ENCODE peak calls at places on chromosomes 13 and 19, in five cellular contexts. J, T, Y, A and R are unnamed samples.

GRCh38 chr13:53250272-53250875 is 221.8 kb downstream of the OLFM4 start:
- DNase-seq in Y (peak; percentile 27), J (peak; percentile 85), T (peak; percentile 52), A (peak; percentile 62), R (peak; percentile 47)

GRCh38 chr19:40139533-40140287 is 49.0 kb upstream of the ZNF780A start:
- DNase-seq in Y (no peak), A (peak; percentile 45), J (peak; percentile 77), T (peak; percentile 8), R (peak; percentile 43)

GRCh38 chr13:40064723-40065122 is 409.3 kb downstream of the COG6 start:
- DNase-seq in Y (no peak), A (peak; percentile 74), T (no peak), J (peak; percentile 78), R (peak; percentile 84)

GRCh38 chr13:95784161-95784880 is 107.4 kb downstream of the DNAJC3 start:
- DNase-seq in J (peak; percentile 62), T (no peak), Y (no peak), A (peak; percentile 78), R (peak; percentile 16)

GRCh38 chr13:93256998-93257397 is 30.4 kb downstream of the GPC6 start:
- DNase-seq in J (no peak), T (no peak), A (no peak), Y (no peak), R (no peak)

GRCh38 chr13:81686877-81687276 is 1346.0 kb upstream of the SPRY2 start:
- DNase-seq in Y (no peak), A (no peak), T (peak; percentile 42), J (peak; percentile 48), R (peak; percentile 3)

GRCh38 chr19:5406816-5407215 is 48.4 kb upstream of the ZNRF4 start:
- DNase-seq in A (no peak), T (no peak), Y (no peak), J (no peak), R (no peak)

GRCh38 chr19:29761575-29762225 is 46.6 kb upstream of the C19orf12 start:
- DNase-seq in J (no peak), T (no peak), A (no peak), Y (no peak), R (no peak)

GRCh38 chr19:6059396-6059947 is 50.8 kb downstream of the RFX2 start:
- DNase-seq in Y (no peak), A (no peak), J (no peak), T (no peak), R (no peak)

GRCh38 chr19:46725036-46725820 is 8.3 kb upstream of the PRKD2 start:
- DNase-seq in A (no peak), J (peak; percentile 46), Y (no peak), T (no peak), R (no peak)

GRCh38 chr19:18428837-18429674 is 8.9 kb downstream of the ISYNA1 start:
- DNase-seq in Y (peak; percentile 48), J (peak; percentile 96), A (peak; percentile 86), T (peak; percentile 97), R (peak; percentile 69)

GRCh38 chr13:98821372-98822237 is 69.1 kb upstream of the SLC15A1 start:
- DNase-seq in Y (no peak), A (no peak), T (no peak), J (peak; percentile 45), R (peak; percentile 84)

GRCh38 chr13:23855360-23855759 is 33.8 kb downstream of the MIPEP start:
- DNase-seq in A (no peak), J (no peak), Y (no peak), T (no peak), R (no peak)

GRCh38 chr13:45879666-45880065 is 28.1 kb upstream of the SIAH3 start:
- DNase-seq in J (peak; percentile 9), Y (no peak), T (peak; percentile 63), A (no peak), R (no peak)

GRCh38 chr19:17671906-17672305 is 16.2 kb downstream of the UNC13A start:
- DNase-seq in Y (no peak), T (no peak), A (peak; percentile 46), J (peak; percentile 69), R (no peak)

GRCh38 chr19:33823341-33823740 is 26.7 kb downstream of the KCTD15 start:
- DNase-seq in J (no peak), A (no peak), T (no peak), Y (no peak), R (no peak)

GRCh38 chr13:30847697-30848307 is 58.3 kb upstream of the MEDAG start:
- DNase-seq in T (no peak), A (peak; percentile 96), J (peak; percentile 100), Y (no peak), R (peak; percentile 95)

GRCh38 chr13:110538632-110539031 is 22.9 kb downstream of the RAB20 start:
- DNase-seq in J (no peak), A (no peak), T (no peak), Y (no peak), R (no peak)

GRCh38 chr13:113178070-113178895 is 19.8 kb downstream of the PROZ start:
- DNase-seq in T (no peak), J (peak; percentile 97), A (peak; percentile 99), Y (no peak), R (peak; percentile 82)

GRCh38 chr19:5990289-5990797 is 12.4 kb upstream of the RANBP3 start:
- DNase-seq in T (no peak), Y (no peak), A (no peak), J (no peak), R (no peak)

GRCh38 chr19:29483641-29483920 is 42.2 kb upstream of the VSTM2B start:
- DNase-seq in A (no peak), T (no peak), Y (no peak), J (no peak), R (no peak)

GRCh38 chr13:98918771-98919170 is 59.1 kb downstream of the DOCK9 start:
- DNase-seq in J (no peak), A (no peak), Y (no peak), T (no peak), R (no peak)

GRCh38 chr19:2529473-2529918 is 53.6 kb downstream of the GADD45B start:
- DNase-seq in A (peak; percentile 97), T (no peak), J (peak; percentile 73), Y (no peak), R (peak; percentile 77)

GRCh38 chr13:69050696-69051095 is 1056.9 kb upstream of the ATXN8OS start:
- DNase-seq in Y (no peak), T (no peak), A (no peak), J (no peak), R (no peak)

GRCh38 chr13:50891206-50891605 is 18.4 kb upstream of the RNASEH2B start:
- DNase-seq in J (no peak), Y (no peak), T (no peak), A (no peak), R (no peak)

GRCh38 chr13:98706446-98707110 is 45.9 kb downstream of the SLC15A1 start:
- DNase-seq in T (no peak), A (no peak), Y (no peak), J (peak; percentile 41), R (no peak)

GRCh38 chr13:46751811-46752635 is 44.9 kb downstream of the ESD start:
- DNase-seq in T (no peak), Y (no peak), J (peak; percentile 18), A (peak; percentile 45), R (no peak)

GRCh38 chr19:6697291-6697690 is 23.2 kb downstream of the C3 start:
- DNase-seq in J (no peak), Y (no peak), A (no peak), T (no peak), R (no peak)

GRCh38 chr19:51002542-51003311 is 1.3 kb upstream of the KLK8 start:
- DNase-seq in T (peak; percentile 42), Y (peak; percentile 38), J (no peak), A (peak; percentile 21), R (no peak)

GRCh38 chr13:34462843-34463242 is 479.2 kb upstream of the NBEA start:
- DNase-seq in Y (no peak), J (peak; percentile 16), A (peak; percentile 81), T (no peak), R (no peak)